ENCODE peak calls at places on chromosomes 16 and 17, in four cellular contexts. K is upper lobe of right lung, T is cardiac muscle cell, A is GM23248. J is an unnamed sample.

GRCh38 chr17:48597775-48598631 is 4.4 kb upstream of the HOXB5 start:
- DNase-seq in K (no peak), A (peak; percentile 80), T (no peak), J (no peak)

GRCh38 chr17:4877089-4877488 is 22.2 kb upstream of the C17orf107 start:
- DNase-seq in K (no peak), A (no peak), T (no peak), J (no peak)

GRCh38 chr16:84868829-84869457 is 49.2 kb downstream of the CRISPLD2 start:
- DNase-seq in A (no peak), K (no peak), T (no peak), J (no peak)

GRCh38 chr16:16009396-16009795 is 60.0 kb downstream of the ABCC1 start:
- DNase-seq in A (peak; percentile 45), T (no peak), K (no peak), J (no peak)

GRCh38 chr17:78568494-78569115 is 8.6 kb downstream of the DNAH17 start:
- DNase-seq in T (no peak), K (no peak), A (peak; percentile 39), J (no peak)

GRCh38 chr17:77479817-77480508 is 339.2 kb downstream of the SEC14L1 start:
- DNase-seq in A (no peak), T (no peak), K (no peak), J (no peak)

GRCh38 chr16:72979974-72980373 is 68.0 kb downstream of the ZFHX3 start:
- DNase-seq in A (no peak), T (no peak), K (no peak), J (no peak)

GRCh38 chr16:28192811-28193529 is 18.8 kb downstream of the XPO6 start:
- DNase-seq in A (no peak), T (no peak), K (peak; percentile 72), J (no peak)

GRCh38 chr17:77528516-77529327 is 388.0 kb downstream of the SEC14L1 start:
- DNase-seq in A (no peak), K (peak; percentile 54), T (peak; percentile 84), J (no peak)

GRCh38 chr16:12260647-12261262 is 284.2 kb downstream of the SNX29 start:
- DNase-seq in T (peak; percentile 52), K (no peak), A (no peak), J (no peak)

GRCh38 chr16:85910854-85911247 is 11.9 kb downstream of the IRF8 start:
- DNase-seq in K (no peak), A (no peak), T (no peak), J (no peak)

GRCh38 chr17:65158622-65159021 is 21.5 kb downstream of the RGS9 start:
- DNase-seq in K (no peak), A (no peak), T (no peak), J (no peak)

GRCh38 chr17:62723842-62724241 is 84.3 kb downstream of the MARCHF10 start:
- DNase-seq in A (peak; percentile 37), T (no peak), K (no peak), J (no peak)

GRCh38 chr17:77471984-77472836 is 331.4 kb downstream of the SEC14L1 start:
- DNase-seq in T (peak; percentile 94), A (peak; percentile 64), K (peak; percentile 79), J (no peak)

GRCh38 chr17:30196504-30196903 is 39.0 kb downstream of the SLC6A4 start:
- DNase-seq in A (no peak), K (no peak), T (no peak), J (no peak)

GRCh38 chr16:83686726-83687125 is 121.1 kb upstream of the HSBP1 start:
- DNase-seq in T (no peak), K (no peak), A (no peak), J (no peak)

GRCh38 chr17:35345926-35346771 is 27.3 kb downstream of the SLFN11 start:
- DNase-seq in T (peak; percentile 4), K (peak; percentile 85), A (peak; percentile 71), J (peak; percentile 12)

GRCh38 chr17:46121165-46121764 is 72.0 kb downstream of the KANSL1 start:
- DNase-seq in A (no peak), K (no peak), T (no peak), J (no peak)

GRCh38 chr16:73010150-73010676 is 37.7 kb downstream of the ZFHX3 start:
- DNase-seq in A (no peak), K (peak; percentile 60), T (no peak), J (no peak)

GRCh38 chr16:77722315-77723107 is at the start of gene NUDT7:
- DNase-seq in A (peak; percentile 100), K (peak; percentile 100), T (peak; percentile 99), J (peak; percentile 98)

GRCh38 chr17:83194189-83194565 is 114.8 kb downstream of the METRNL start:
- DNase-seq in A (peak; percentile 31), T (no peak), K (peak; percentile 57), J (no peak)

GRCh38 chr16:5944971-5945370 is 847.4 kb upstream of the EEF2KMT start:
- DNase-seq in T (no peak), A (peak; percentile 6), K (no peak), J (no peak)

GRCh38 chr16:4496305-4496704 is 20.1 kb downstream of the HMOX2 start:
- DNase-seq in T (no peak), K (no peak), A (peak; percentile 79), J (no peak)

GRCh38 chr16:4972938-4973587 is 14.9 kb downstream of the SEC14L5 start:
- DNase-seq in K (no peak), A (no peak), T (no peak), J (no peak)

GRCh38 chr16:1258906-1259759 is 3.3 kb downstream of the TPSD1 start:
- DNase-seq in T (peak; percentile 42), A (no peak), K (no peak), J (no peak)

GRCh38 chr17:60311936-60312335 is 80.0 kb downstream of the USP32 start:
- DNase-seq in T (no peak), A (peak; percentile 71), K (no peak), J (no peak)

GRCh38 chr17:77451894-77452852 is 311.4 kb downstream of the SEC14L1 start:
- DNase-seq in K (peak; percentile 77), A (peak; percentile 89), T (peak; percentile 87), J (no peak)

GRCh38 chr17:61644800-61645774 is 54.1 kb upstream of the NACA2 start:
- DNase-seq in T (no peak), A (no peak), K (no peak), J (no peak)

GRCh38 chr16:77406680-77407079 is 28.2 kb downstream of the ADAMTS18 start:
- DNase-seq in A (peak; percentile 31), K (no peak), T (no peak), J (no peak)

GRCh38 chr17:73478768-73479424 is 165.3 kb downstream of the SDK2 start:
- DNase-seq in K (no peak), T (no peak), A (no peak), J (no peak)

GRCh38 chr17:10785295-10785694 is 18.6 kb downstream of the TMEM238L start:
- DNase-seq in A (no peak), K (no peak), T (no peak), J (no peak)

GRCh38 chr16:27923751-27924150 is 139.8 kb downstream of the GSG1L start:
- DNase-seq in A (no peak), K (no peak), T (no peak), J (no peak)

GRCh38 chr16:80527297-80527696 is 13.5 kb upstream of the DYNLRB2 start:
- DNase-seq in A (peak; percentile 50), K (no peak), T (peak; percentile 9), J (no peak)

GRCh38 chr17:1018547-1018946 is 21.6 kb downstream of the TIMM22 start:
- DNase-seq in A (no peak), K (no peak), T (no peak), J (no peak)

GRCh38 chr17:1022278-1023024 is 25.5 kb downstream of the TIMM22 start:
- DNase-seq in A (no peak), K (no peak), T (no peak), J (no peak)

GRCh38 chr17:1021147-1021546 is 24.2 kb downstream of the TIMM22 start:
- DNase-seq in T (no peak), A (no peak), K (no peak), J (no peak)

GRCh38 chr17:1024076-1024475 is 27.1 kb downstream of the TIMM22 start:
- DNase-seq in A (no peak), K (no peak), T (no peak), J (no peak)

DNA sequence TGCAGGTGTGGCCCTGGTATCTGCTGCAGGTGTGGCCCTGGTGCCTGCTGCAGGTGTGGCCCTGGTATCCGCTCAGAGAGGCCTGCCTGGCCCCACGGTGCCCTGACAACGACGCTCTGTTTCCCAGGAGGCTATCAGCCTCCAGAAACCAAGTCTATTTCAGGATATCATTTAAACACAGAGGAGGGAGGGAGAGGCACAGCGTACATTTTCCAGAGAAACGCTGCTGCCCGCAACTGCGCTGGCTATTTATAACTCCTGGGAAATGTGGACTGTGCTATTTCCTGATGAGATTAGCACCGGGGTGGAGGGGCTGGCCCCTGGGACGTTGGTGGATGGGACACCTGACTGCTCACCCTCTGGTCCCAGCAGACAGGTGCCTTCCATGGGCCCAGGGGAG is 22.5 kb downstream of the TIMM22 start:
- DNase-seq in K (no peak), T (peak; percentile 90), A (no peak), J (no peak)
- H3K36me3 ChIP-seq in K (no peaks in the 10 kb centered on the region), T (no peaks in the 10 kb centered on the region), A (no peaks in the 10 kb centered on the region), J (peaks cover 5% of the 10 kb centered on the region)

GRCh38 chr17:74843352-74843627 is 16.4 kb downstream of the GRIN2C start:
- DNase-seq in A (no peak), T (no peak), K (no peak), J (no peak)

GRCh38 chr17:74842146-74842598 is 17.5 kb downstream of the GRIN2C start:
- DNase-seq in A (peak; percentile 15), K (no peak), T (no peak), J (no peak)

GRCh38 chr17:74840500-74840899 is 19.2 kb downstream of the GRIN2C start:
- DNase-seq in A (no peak), T (peak; percentile 16), K (no peak), J (no peak)

GRCh38 chr17:74840989-74841666 is 18.6 kb downstream of the GRIN2C start:
- DNase-seq in K (no peak), A (peak; percentile 70), T (peak; percentile 52), J (no peak)

GRCh38 chr17:74842599-74843351 is 16.9 kb downstream of the GRIN2C start:
- DNase-seq in K (peak; percentile 92), T (peak; percentile 79), A (peak; percentile 85), J (no peak)
- H3K9me3 ChIP-seq in K (no peaks in the 10 kb centered on the region), T (no peaks in the 10 kb centered on the region), A (no peaks in the 10 kb centered on the region), J (no peaks in the 10 kb centered on the region)

GRCh38 chr17:74485012-74485743 is 18.7 kb downstream of the CD300A start:
- DNase-seq in K (no peak), T (no peak), A (no peak), J (no peak)
- H3K27me3 ChIP-seq in K (peaks cover 7% of the 10 kb centered on the region), T (no peaks in the 10 kb centered on the region), A (no peaks in the 10 kb centered on the region), J (no peaks in the 10 kb centered on the region)

GRCh38 chr17:206941-207560 is 25.6 kb upstream of the DOC2B start:
- DNase-seq in A (peak; percentile 22), K (no peak), T (no peak), J (no peak)

GRCh38 chr17:205817-206216 is 24.4 kb upstream of the DOC2B start:
- DNase-seq in A (no peak), K (no peak), T (no peak), J (no peak)

GRCh38 chr17:210402-210801 is 29.0 kb upstream of the DOC2B start:
- DNase-seq in K (no peak), T (no peak), A (no peak), J (no peak)

GRCh38 chr17:207775-208174 is 26.3 kb upstream of the DOC2B start:
- DNase-seq in T (no peak), A (no peak), K (no peak), J (no peak)

DNA sequence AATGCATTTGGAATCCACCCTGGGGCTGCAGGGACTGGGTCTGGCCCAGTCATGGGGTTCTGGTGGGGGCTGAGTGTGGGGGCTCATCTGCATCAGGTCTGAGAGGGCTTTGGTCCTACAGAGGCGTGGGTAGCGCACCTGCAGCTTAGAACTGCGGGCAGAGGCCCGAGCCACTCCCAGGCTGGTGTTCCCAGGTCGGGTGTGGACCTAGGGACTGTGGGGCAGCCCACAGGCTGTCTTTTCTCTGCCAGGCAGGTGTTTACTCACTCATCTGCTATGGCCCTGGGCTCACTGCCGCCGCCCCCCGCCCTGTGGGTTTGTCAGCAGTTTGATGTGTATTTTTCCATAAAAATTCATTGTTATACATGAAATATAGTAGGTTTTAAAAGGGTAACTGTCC is 27.0 kb upstream of the DOC2B start:
- DNase-seq in K (no peak), T (no peak), A (no peak), J (no peak)
- H3K36me3 ChIP-seq in K (no peaks in the 10 kb centered on the region), T (no peaks in the 10 kb centered on the region), A (no peaks in the 10 kb centered on the region), J (no peaks in the 10 kb centered on the region)

J was measured in thoracic aorta.